ENCODE peak calls at places on chromosomes 6 and 20, in nine cellular contexts. One of them, this sample, is unnamed.

GRCh38 chr20:50313223-50313820 is 122.7 kb downstream of the CEBPB start:
- DNase-seq in psoas muscle: no peak
- DNase-seq in left ventricle myocardium inferior: no peak
- DNase-seq in nephron progenitor cell: no peak
- DNase-seq in RWPE2: peak
- DNase-seq in BE2C: no peak
- DNase-seq in foreskin fibroblast: no peak
- DNase-seq in bronchial epithelial cell: peak
- DNase-seq in CD8-positive, alpha-beta T cell: no peak
- DNase-seq in this sample: no peak

GRCh38 chr6:136696238-136696637 is 96.0 kb downstream of the MAP3K5 start:
- DNase-seq in left ventricle myocardium inferior: no peak
- DNase-seq in CD8-positive, alpha-beta T cell: no peak
- DNase-seq in nephron progenitor cell: no peak
- DNase-seq in psoas muscle: no peak
- DNase-seq in BE2C: no peak
- DNase-seq in RWPE2: no peak
- DNase-seq in foreskin fibroblast: peak
- DNase-seq in bronchial epithelial cell: peak
- DNase-seq in this sample: no peak

GRCh38 chr6:7439243-7439642 is 49.6 kb downstream of the RIOK1 start:
- DNase-seq in RWPE2: no peak
- DNase-seq in BE2C: no peak
- DNase-seq in foreskin fibroblast: no peak
- DNase-seq in nephron progenitor cell: no peak
- DNase-seq in CD8-positive, alpha-beta T cell: no peak
- DNase-seq in left ventricle myocardium inferior: no peak
- DNase-seq in bronchial epithelial cell: no peak
- DNase-seq in psoas muscle: no peak
- DNase-seq in this sample: no peak

GRCh38 chr6:64538760-64539159 is 903.2 kb downstream of the PHF3 start:
- DNase-seq in CD8-positive, alpha-beta T cell: no peak
- DNase-seq in psoas muscle: no peak
- DNase-seq in BE2C: peak
- DNase-seq in bronchial epithelial cell: no peak
- DNase-seq in left ventricle myocardium inferior: no peak
- DNase-seq in nephron progenitor cell: no peak
- DNase-seq in foreskin fibroblast: no peak
- DNase-seq in RWPE2: no peak
- DNase-seq in this sample: no peak

GRCh38 chr6:150016324-150017185 is 8.8 kb downstream of the RAET1L start:
- DNase-seq in bronchial epithelial cell: peak
- DNase-seq in CD8-positive, alpha-beta T cell: peak
- DNase-seq in nephron progenitor cell: peak
- DNase-seq in RWPE2: no peak
- DNase-seq in left ventricle myocardium inferior: no peak
- DNase-seq in foreskin fibroblast: peak
- DNase-seq in BE2C: peak
- DNase-seq in psoas muscle: no peak
- DNase-seq in this sample: no peak

GRCh38 chr6:108876929-108877775 is 28.9 kb downstream of the ARMC2 start:
- DNase-seq in CD8-positive, alpha-beta T cell: no peak
- DNase-seq in nephron progenitor cell: no peak
- DNase-seq in RWPE2: no peak
- DNase-seq in left ventricle myocardium inferior: peak
- DNase-seq in foreskin fibroblast: peak
- DNase-seq in bronchial epithelial cell: no peak
- DNase-seq in psoas muscle: peak
- DNase-seq in BE2C: no peak
- DNase-seq in this sample: no peak

GRCh38 chr6:50602191-50602810 is 111.0 kb upstream of the TFAP2D start:
- DNase-seq in psoas muscle: no peak
- DNase-seq in bronchial epithelial cell: peak
- DNase-seq in CD8-positive, alpha-beta T cell: no peak
- DNase-seq in BE2C: peak
- DNase-seq in RWPE2: no peak
- DNase-seq in foreskin fibroblast: peak
- DNase-seq in left ventricle myocardium inferior: no peak
- DNase-seq in nephron progenitor cell: peak
- DNase-seq in this sample: no peak

GRCh38 chr6:93746892-93747291 is 327.5 kb upstream of the EPHA7 start:
- DNase-seq in CD8-positive, alpha-beta T cell: no peak
- DNase-seq in psoas muscle: no peak
- DNase-seq in foreskin fibroblast: no peak
- DNase-seq in RWPE2: no peak
- DNase-seq in BE2C: no peak
- DNase-seq in left ventricle myocardium inferior: no peak
- DNase-seq in nephron progenitor cell: no peak
- DNase-seq in bronchial epithelial cell: no peak
- DNase-seq in this sample: no peak

GRCh38 chr6:153698001-153698400 is 341.0 kb upstream of the OPRM1 start:
- DNase-seq in RWPE2: no peak
- DNase-seq in left ventricle myocardium inferior: no peak
- DNase-seq in psoas muscle: no peak
- DNase-seq in nephron progenitor cell: no peak
- DNase-seq in foreskin fibroblast: no peak
- DNase-seq in CD8-positive, alpha-beta T cell: no peak
- DNase-seq in bronchial epithelial cell: no peak
- DNase-seq in BE2C: no peak
- DNase-seq in this sample: no peak

GRCh38 chr20:15930324-15931305 is 642.6 kb downstream of the KIF16B start:
- DNase-seq in RWPE2: no peak
- DNase-seq in CD8-positive, alpha-beta T cell: no peak
- DNase-seq in nephron progenitor cell: peak
- DNase-seq in bronchial epithelial cell: peak
- DNase-seq in BE2C: no peak
- DNase-seq in foreskin fibroblast: peak
- DNase-seq in left ventricle myocardium inferior: no peak
- DNase-seq in psoas muscle: no peak
- DNase-seq in this sample: no peak

GRCh38 chr6:42279144-42279781 is 61.6 kb upstream of the MRPS10 start:
- DNase-seq in bronchial epithelial cell: peak
- DNase-seq in RWPE2: peak
- DNase-seq in foreskin fibroblast: peak
- DNase-seq in BE2C: no peak
- DNase-seq in left ventricle myocardium inferior: no peak
- DNase-seq in nephron progenitor cell: no peak
- DNase-seq in psoas muscle: peak
- DNase-seq in CD8-positive, alpha-beta T cell: peak
- DNase-seq in this sample: no peak

GRCh38 chr6:157323924-157324276 is 581 bp upstream of the TMEM242 start:
- DNase-seq in psoas muscle: peak
- DNase-seq in bronchial epithelial cell: peak
- DNase-seq in CD8-positive, alpha-beta T cell: peak
- DNase-seq in RWPE2: peak
- DNase-seq in left ventricle myocardium inferior: peak
- DNase-seq in foreskin fibroblast: peak
- DNase-seq in nephron progenitor cell: peak
- DNase-seq in BE2C: peak
- DNase-seq in this sample: no peak

GRCh38 chr20:32929162-32929561 is 70.4 kb downstream of the EFCAB8 start:
- DNase-seq in bronchial epithelial cell: no peak
- DNase-seq in left ventricle myocardium inferior: no peak
- DNase-seq in CD8-positive, alpha-beta T cell: no peak
- DNase-seq in RWPE2: no peak
- DNase-seq in psoas muscle: no peak
- DNase-seq in foreskin fibroblast: no peak
- DNase-seq in nephron progenitor cell: no peak
- DNase-seq in BE2C: no peak
- DNase-seq in this sample: no peak

GRCh38 chr6:166598441-166599138 is 12.1 kb upstream of the RAMACL start:
- DNase-seq in psoas muscle: peak
- DNase-seq in left ventricle myocardium inferior: peak
- DNase-seq in foreskin fibroblast: peak
- DNase-seq in CD8-positive, alpha-beta T cell: no peak
- DNase-seq in bronchial epithelial cell: peak
- DNase-seq in RWPE2: no peak
- DNase-seq in BE2C: no peak
- DNase-seq in nephron progenitor cell: no peak
- DNase-seq in this sample: no peak

GRCh38 chr20:4813839-4814695 is 92.4 kb downstream of the PRND start:
- DNase-seq in nephron progenitor cell: no peak
- DNase-seq in RWPE2: no peak
- DNase-seq in BE2C: no peak
- DNase-seq in CD8-positive, alpha-beta T cell: peak
- DNase-seq in psoas muscle: no peak
- DNase-seq in foreskin fibroblast: no peak
- DNase-seq in bronchial epithelial cell: peak
- DNase-seq in left ventricle myocardium inferior: no peak
- DNase-seq in this sample: peak

GRCh38 chr6:68575765-68576439 is 59.2 kb upstream of the ADGRB3 start:
- DNase-seq in foreskin fibroblast: peak
- DNase-seq in RWPE2: no peak
- DNase-seq in bronchial epithelial cell: no peak
- DNase-seq in BE2C: peak
- DNase-seq in CD8-positive, alpha-beta T cell: no peak
- DNase-seq in nephron progenitor cell: peak
- DNase-seq in left ventricle myocardium inferior: no peak
- DNase-seq in psoas muscle: no peak
- DNase-seq in this sample: no peak

GRCh38 chr6:68572975-68573374 is 62.1 kb upstream of the ADGRB3 start:
- DNase-seq in BE2C: no peak
- DNase-seq in psoas muscle: no peak
- DNase-seq in foreskin fibroblast: no peak
- DNase-seq in nephron progenitor cell: no peak
- DNase-seq in left ventricle myocardium inferior: no peak
- DNase-seq in bronchial epithelial cell: no peak
- DNase-seq in CD8-positive, alpha-beta T cell: no peak
- DNase-seq in RWPE2: no peak
- DNase-seq in this sample: no peak

GRCh38 chr6:68572525-68572924 is 62.6 kb upstream of the ADGRB3 start:
- DNase-seq in bronchial epithelial cell: peak
- DNase-seq in left ventricle myocardium inferior: no peak
- DNase-seq in nephron progenitor cell: peak
- DNase-seq in RWPE2: no peak
- DNase-seq in CD8-positive, alpha-beta T cell: no peak
- DNase-seq in foreskin fibroblast: peak
- DNase-seq in BE2C: peak
- DNase-seq in psoas muscle: no peak
- DNase-seq in this sample: no peak
- TF ChIP-seq CTCF in bronchial epithelial cell: peak
- TF ChIP-seq CTCF in left ventricle myocardium inferior: peak
- TF ChIP-seq CTCF in nephron progenitor cell: peak
- TF ChIP-seq CTCF in RWPE2: peak
- TF ChIP-seq CTCF in CD8-positive, alpha-beta T cell: no peak
- TF ChIP-seq CTCF in foreskin fibroblast: no peak
- TF ChIP-seq CTCF in BE2C: peak
- TF ChIP-seq CTCF in psoas muscle: peak
- TF ChIP-seq CTCF in this sample: peak

GRCh38 chr20:51542033-51542893 is at the start of gene NFATC2:
- DNase-seq in psoas muscle: peak
- DNase-seq in bronchial epithelial cell: no peak
- DNase-seq in left ventricle myocardium inferior: peak
- DNase-seq in CD8-positive, alpha-beta T cell: peak
- DNase-seq in RWPE2: no peak
- DNase-seq in foreskin fibroblast: no peak
- DNase-seq in nephron progenitor cell: peak
- DNase-seq in BE2C: no peak
- DNase-seq in this sample: no peak
- TF ChIP-seq CTCF in psoas muscle: no peak
- TF ChIP-seq CTCF in bronchial epithelial cell: no peak
- TF ChIP-seq CTCF in left ventricle myocardium inferior: peak
- TF ChIP-seq CTCF in CD8-positive, alpha-beta T cell: peak
- TF ChIP-seq CTCF in RWPE2: no peak
- TF ChIP-seq CTCF in foreskin fibroblast: no peak
- TF ChIP-seq CTCF in nephron progenitor cell: no peak
- TF ChIP-seq CTCF in BE2C: no peak
- TF ChIP-seq CTCF in this sample: peak

GRCh38 chr20:47535088-47535487 is 33.4 kb downstream of the NCOA3 start:
- DNase-seq in left ventricle myocardium inferior: no peak
- DNase-seq in bronchial epithelial cell: no peak
- DNase-seq in foreskin fibroblast: no peak
- DNase-seq in psoas muscle: no peak
- DNase-seq in BE2C: no peak
- DNase-seq in CD8-positive, alpha-beta T cell: no peak
- DNase-seq in nephron progenitor cell: peak
- DNase-seq in RWPE2: no peak
- DNase-seq in this sample: no peak
- TF ChIP-seq CTCF in left ventricle myocardium inferior: peak
- TF ChIP-seq CTCF in bronchial epithelial cell: no peak
- TF ChIP-seq CTCF in foreskin fibroblast: no peak
- TF ChIP-seq CTCF in psoas muscle: no peak
- TF ChIP-seq CTCF in BE2C: peak
- TF ChIP-seq CTCF in CD8-positive, alpha-beta T cell: no peak
- TF ChIP-seq CTCF in nephron progenitor cell: no peak
- TF ChIP-seq CTCF in RWPE2: peak
- TF ChIP-seq CTCF in this sample: peak

DNA sequence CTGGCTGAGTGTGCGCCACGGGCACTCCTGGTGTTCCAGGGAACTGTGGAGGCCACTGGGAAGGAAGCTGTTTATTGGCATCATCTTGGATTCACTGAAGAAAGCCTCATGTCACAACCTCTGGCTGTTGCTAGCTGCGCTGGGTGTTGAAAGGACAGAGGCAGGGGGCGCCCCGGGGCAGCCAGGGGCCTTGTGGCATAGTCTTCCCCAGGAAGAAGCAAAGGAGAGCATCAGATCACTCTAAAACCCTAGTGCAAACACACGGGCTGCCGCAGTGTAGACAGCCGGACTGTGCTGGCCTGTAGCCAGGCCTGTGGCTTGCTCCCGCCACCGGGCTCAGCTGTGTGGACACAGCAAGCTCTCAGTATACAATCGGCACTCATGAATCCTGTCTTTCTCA is 23.8 kb upstream of the SMOC2 start:
- DNase-seq in nephron progenitor cell: no peak
- DNase-seq in BE2C: no peak
- DNase-seq in psoas muscle: no peak
- DNase-seq in CD8-positive, alpha-beta T cell: no peak
- DNase-seq in RWPE2: no peak
- DNase-seq in left ventricle myocardium inferior: no peak
- DNase-seq in foreskin fibroblast: no peak
- DNase-seq in bronchial epithelial cell: no peak
- DNase-seq in this sample: no peak
- TF ChIP-seq CTCF in nephron progenitor cell: no peak
- TF ChIP-seq CTCF in BE2C: no peak
- TF ChIP-seq CTCF in psoas muscle: no peak
- TF ChIP-seq CTCF in CD8-positive, alpha-beta T cell: no peak
- TF ChIP-seq CTCF in RWPE2: no peak
- TF ChIP-seq CTCF in left ventricle myocardium inferior: no peak
- TF ChIP-seq CTCF in foreskin fibroblast: no peak
- TF ChIP-seq CTCF in bronchial epithelial cell: no peak
- TF ChIP-seq CTCF in this sample: no peak

GRCh38 chr6:85421963-85422362 is 27.9 kb upstream of the NT5E start:
- DNase-seq in bronchial epithelial cell: no peak
- DNase-seq in foreskin fibroblast: no peak
- DNase-seq in psoas muscle: no peak
- DNase-seq in RWPE2: no peak
- DNase-seq in nephron progenitor cell: no peak
- DNase-seq in BE2C: no peak
- DNase-seq in CD8-positive, alpha-beta T cell: no peak
- DNase-seq in left ventricle myocardium inferior: no peak
- DNase-seq in this sample: no peak
- TF ChIP-seq CTCF in bronchial epithelial cell: no peak
- TF ChIP-seq CTCF in foreskin fibroblast: no peak
- TF ChIP-seq CTCF in psoas muscle: no peak
- TF ChIP-seq CTCF in RWPE2: no peak
- TF ChIP-seq CTCF in nephron progenitor cell: no peak
- TF ChIP-seq CTCF in BE2C: no peak
- TF ChIP-seq CTCF in CD8-positive, alpha-beta T cell: no peak
- TF ChIP-seq CTCF in left ventricle myocardium inferior: no peak
- TF ChIP-seq CTCF in this sample: no peak